ENCODE peak calls at places on chromosomes 5 and 9, in four cellular contexts. One of them, this sample, is unnamed.

GRCh38 chr5:149550267-149550582 is 1.0 kb downstream of the CSNK1A1 start:
- DNase-seq in GM12878: no peak
- DNase-seq in K562: peak; percentile 33
- DNase-seq in HepG2: no peak
- DNase-seq in this sample: peak; percentile 69

GRCh38 chr5:80149161-80149609 is 106.7 kb downstream of the SERINC5 start:
- DNase-seq in GM12878: no peak
- DNase-seq in K562: no peak
- DNase-seq in HepG2: no peak
- DNase-seq in this sample: no peak

GRCh38 chr9:73916016-73916673 is 581.0 kb upstream of the RORB start:
- DNase-seq in GM12878: no peak
- DNase-seq in K562: no peak
- DNase-seq in HepG2: peak; percentile 29
- DNase-seq in this sample: no peak

GRCh38 chr5:145687943-145688342 is 147.2 kb downstream of the PRELID2 start:
- DNase-seq in GM12878: no peak
- DNase-seq in K562: no peak
- DNase-seq in HepG2: no peak
- DNase-seq in this sample: no peak

GRCh38 chr5:119578937-119579336 is 50.4 kb upstream of the FAM170A start:
- DNase-seq in GM12878: no peak
- DNase-seq in K562: peak; percentile 44
- DNase-seq in HepG2: peak; percentile 63
- DNase-seq in this sample: peak; percentile 25

GRCh38 chr5:34012791-34013190 is 4.9 kb upstream of the AMACR start:
- DNase-seq in GM12878: no peak
- DNase-seq in K562: no peak
- DNase-seq in HepG2: no peak
- DNase-seq in this sample: peak; percentile 32

GRCh38 chr9:110623462-110624025 is 44.0 kb upstream of the SVEP1 start:
- DNase-seq in GM12878: peak; percentile 28
- DNase-seq in K562: peak; percentile 16
- DNase-seq in HepG2: peak; percentile 55
- DNase-seq in this sample: peak; percentile 75

GRCh38 chr9:91946196-91946595 is 3.8 kb downstream of the ROR2 start:
- DNase-seq in GM12878: no peak
- DNase-seq in K562: no peak
- DNase-seq in HepG2: no peak
- DNase-seq in this sample: no peak

GRCh38 chr5:56110646-56111403 is 116.1 kb upstream of the IL6ST start:
- DNase-seq in GM12878: no peak
- DNase-seq in K562: no peak
- DNase-seq in HepG2: no peak
- DNase-seq in this sample: no peak

GRCh38 chr9:127305450-127306226 is 41.1 kb downstream of the GARNL3 start:
- DNase-seq in GM12878: no peak
- DNase-seq in K562: no peak
- DNase-seq in HepG2: no peak
- DNase-seq in this sample: no peak

GRCh38 chr5:140312067-140312790 is 9.3 kb upstream of the PFDN1 start:
- DNase-seq in GM12878: no peak
- DNase-seq in K562: no peak
- DNase-seq in HepG2: no peak
- DNase-seq in this sample: peak; percentile 99

GRCh38 chr9:16824545-16825041 is 45.9 kb downstream of the BNC2 start:
- DNase-seq in GM12878: no peak
- DNase-seq in K562: no peak
- DNase-seq in HepG2: no peak
- DNase-seq in this sample: peak; percentile 24

GRCh38 chr5:124692324-124692723 is 54.1 kb downstream of the ZNF608 start:
- DNase-seq in GM12878: no peak
- DNase-seq in K562: no peak
- DNase-seq in HepG2: no peak
- DNase-seq in this sample: no peak

GRCh38 chr5:26231316-26231715 is 807.1 kb downstream of the CDH9 start:
- DNase-seq in GM12878: no peak
- DNase-seq in K562: no peak
- DNase-seq in HepG2: no peak
- DNase-seq in this sample: no peak

GRCh38 chr9:79256691-79257213 is 315.0 kb upstream of the TLE4 start:
- DNase-seq in GM12878: no peak
- DNase-seq in K562: no peak
- DNase-seq in HepG2: no peak
- DNase-seq in this sample: no peak

GRCh38 chr5:56195016-56195415 is 38.1 kb downstream of the ANKRD55 start:
- DNase-seq in GM12878: no peak
- DNase-seq in K562: no peak
- DNase-seq in HepG2: no peak
- DNase-seq in this sample: no peak

GRCh38 chr5:138029944-138030343 is 2.9 kb downstream of the FAM13B start:
- DNase-seq in GM12878: no peak
- DNase-seq in K562: no peak
- DNase-seq in HepG2: no peak
- DNase-seq in this sample: no peak

GRCh38 chr9:32525506-32525905 is 490 bp downstream of the RIGI start:
- DNase-seq in GM12878: peak; percentile 7
- DNase-seq in K562: no peak
- DNase-seq in HepG2: no peak
- DNase-seq in this sample: no peak

GRCh38 chr9:127116088-127116726 is 6.2 kb downstream of the ANGPTL2 start:
- DNase-seq in GM12878: no peak
- DNase-seq in K562: no peak
- DNase-seq in HepG2: no peak
- DNase-seq in this sample: no peak

GRCh38 chr5:150443242-150444075 is 6.1 kb downstream of the RPS14 start:
- DNase-seq in GM12878: no peak
- DNase-seq in K562: no peak
- DNase-seq in HepG2: no peak
- DNase-seq in this sample: no peak

GRCh38 chr9:94534901-94535300 is 20.0 kb upstream of the PCAT7 start:
- DNase-seq in GM12878: no peak
- DNase-seq in K562: no peak
- DNase-seq in HepG2: no peak
- DNase-seq in this sample: no peak

GRCh38 chr5:132790201-132790870 is 13.3 kb upstream of the SEPTIN8 start:
- DNase-seq in GM12878: no peak
- DNase-seq in K562: no peak
- DNase-seq in HepG2: no peak
- DNase-seq in this sample: no peak

GRCh38 chr9:111298831-111299603 is 31.0 kb downstream of the OR2K2 start:
- DNase-seq in GM12878: peak; percentile 37
- DNase-seq in K562: peak; percentile 38
- DNase-seq in HepG2: peak; percentile 22
- DNase-seq in this sample: peak; percentile 70

GRCh38 chr9:12759767-12760166 is 15.1 kb upstream of the LURAP1L start:
- DNase-seq in GM12878: no peak
- DNase-seq in K562: no peak
- DNase-seq in HepG2: no peak
- DNase-seq in this sample: no peak

GRCh38 chr9:93673271-93673843 is 97.0 kb downstream of the PHF2 start:
- DNase-seq in GM12878: no peak
- DNase-seq in K562: no peak
- DNase-seq in HepG2: no peak
- DNase-seq in this sample: no peak

GRCh38 chr5:160375166-160375565 is 4.7 kb upstream of the C1QTNF2 start:
- DNase-seq in GM12878: no peak
- DNase-seq in K562: no peak
- DNase-seq in HepG2: no peak
- DNase-seq in this sample: no peak

GRCh38 chr5:160366230-160366629 is 4.2 kb downstream of the C1QTNF2 start:
- DNase-seq in GM12878: no peak
- DNase-seq in K562: no peak
- DNase-seq in HepG2: no peak
- DNase-seq in this sample: no peak

GRCh38 chr5:160370713-160371034 is 248 bp upstream of the C1QTNF2 start:
- DNase-seq in GM12878: no peak
- DNase-seq in K562: no peak
- DNase-seq in HepG2: no peak
- DNase-seq in this sample: no peak

GRCh38 chr5:160367261-160367660 is 3.2 kb downstream of the C1QTNF2 start:
- DNase-seq in GM12878: no peak
- DNase-seq in K562: no peak
- DNase-seq in HepG2: no peak
- DNase-seq in this sample: no peak

GRCh38 chr5:160369990-160370712 is at the start of gene C1QTNF2:
- DNase-seq in GM12878: no peak
- DNase-seq in K562: peak; percentile 26
- DNase-seq in HepG2: no peak
- DNase-seq in this sample: peak; percentile 44
- TF ChIP-seq EZH2 in GM12878: no peak
- TF ChIP-seq EZH2 in K562: no peak
- TF ChIP-seq EZH2 in HepG2: peak; percentile 70
- TF ChIP-seq EZH2 in this sample: peak; percentile 81

DNA sequence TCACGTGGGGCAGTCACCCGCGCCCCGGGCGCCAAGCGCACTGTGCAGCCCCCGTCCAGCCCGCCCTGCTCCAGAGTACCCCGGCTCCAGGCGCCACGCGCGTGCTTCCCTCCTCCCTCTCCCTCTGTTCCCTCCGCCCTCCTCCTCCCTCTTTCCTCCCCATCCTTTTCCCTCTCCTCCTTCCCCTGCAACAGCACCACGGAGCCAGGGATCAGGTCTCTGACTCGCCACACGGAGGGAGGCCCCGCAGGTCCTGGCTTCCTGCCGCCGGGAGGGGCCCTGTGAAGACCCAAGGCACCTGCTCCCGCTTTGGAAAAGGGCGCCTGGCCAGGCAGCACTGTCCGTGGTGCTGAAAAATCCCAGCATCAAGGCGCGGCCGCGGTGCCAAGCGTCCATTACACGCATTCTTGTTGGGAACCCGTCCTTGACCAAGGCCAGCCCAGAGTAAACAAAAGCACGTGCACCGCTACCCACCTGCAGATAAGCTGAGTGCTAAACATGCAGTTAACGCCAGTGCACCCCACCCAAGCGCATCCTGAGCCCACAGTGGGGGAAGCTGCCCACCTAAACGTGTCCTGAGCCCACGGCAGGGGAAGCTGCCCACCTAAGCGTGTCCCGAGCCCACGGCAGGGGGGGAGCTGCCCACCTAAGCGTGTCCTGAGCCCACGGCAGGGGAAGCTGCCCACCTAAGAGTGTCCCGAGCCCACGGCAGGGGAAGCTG is 21.7 kb downstream of the SLC6A18 start:
- DNase-seq in GM12878: no peak
- DNase-seq in K562: peak; percentile 78
- DNase-seq in HepG2: peak; percentile 45
- DNase-seq in this sample: peak; percentile 24
- TF ChIP-seq MYC in GM12878: no peak
- TF ChIP-seq MYC in K562: no peak
- TF ChIP-seq MYC in HepG2: peak; percentile 73
- TF ChIP-seq MYC in this sample: no peak

GRCh38 chr5:61489574-61489973 is 157.5 kb downstream of the ZSWIM6 start:
- DNase-seq in GM12878: no peak
- DNase-seq in K562: no peak
- DNase-seq in HepG2: no peak
- DNase-seq in this sample: no peak

GRCh38 chr5:61482980-61483379 is 150.9 kb downstream of the ZSWIM6 start:
- DNase-seq in GM12878: no peak
- DNase-seq in K562: no peak
- DNase-seq in HepG2: no peak
- DNase-seq in this sample: no peak

GRCh38 chr5:61486476-61486875 is 154.4 kb downstream of the ZSWIM6 start:
- DNase-seq in GM12878: no peak
- DNase-seq in K562: no peak
- DNase-seq in HepG2: no peak
- DNase-seq in this sample: no peak
- TF ChIP-seq EZH2 in GM12878: no peak
- TF ChIP-seq EZH2 in K562: no peak
- TF ChIP-seq EZH2 in HepG2: no peak
- TF ChIP-seq EZH2 in this sample: no peak

DNA sequence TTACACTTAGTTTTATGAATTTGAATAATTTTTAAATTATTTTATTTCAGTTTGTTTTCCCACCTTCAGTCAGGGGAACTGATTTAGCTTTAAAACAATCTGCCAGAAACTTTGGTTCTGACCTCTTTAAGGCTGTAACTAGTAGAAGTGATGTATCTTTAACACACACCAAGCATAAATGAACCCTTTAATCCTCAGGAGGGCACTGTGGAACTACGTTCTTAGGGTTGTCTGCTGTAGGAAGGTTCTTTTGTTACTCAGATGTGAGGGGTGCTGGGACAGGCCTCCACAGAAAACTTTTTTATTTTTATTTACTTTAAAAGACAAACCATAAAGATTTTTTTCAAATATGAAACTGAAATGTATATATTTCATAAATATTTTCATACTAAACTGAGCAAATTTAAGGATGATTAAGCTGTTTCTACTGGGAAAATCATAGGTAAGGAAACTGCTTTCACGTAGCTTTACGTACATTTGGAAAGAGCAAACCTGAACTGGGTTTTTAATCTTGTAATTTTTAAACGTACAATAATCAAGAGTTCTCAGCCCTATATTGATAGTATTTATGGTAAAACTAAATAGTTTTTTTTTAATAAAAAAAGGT is 5.3 kb downstream of the KLF4 start:
- DNase-seq in GM12878: peak; percentile 7
- DNase-seq in K562: peak; percentile 27
- DNase-seq in HepG2: peak; percentile 68
- DNase-seq in this sample: peak; percentile 84
- TF ChIP-seq MYC in GM12878: no peak
- TF ChIP-seq MYC in K562: no peak
- TF ChIP-seq MYC in HepG2: no peak
- TF ChIP-seq MYC in this sample: no peak

DNA sequence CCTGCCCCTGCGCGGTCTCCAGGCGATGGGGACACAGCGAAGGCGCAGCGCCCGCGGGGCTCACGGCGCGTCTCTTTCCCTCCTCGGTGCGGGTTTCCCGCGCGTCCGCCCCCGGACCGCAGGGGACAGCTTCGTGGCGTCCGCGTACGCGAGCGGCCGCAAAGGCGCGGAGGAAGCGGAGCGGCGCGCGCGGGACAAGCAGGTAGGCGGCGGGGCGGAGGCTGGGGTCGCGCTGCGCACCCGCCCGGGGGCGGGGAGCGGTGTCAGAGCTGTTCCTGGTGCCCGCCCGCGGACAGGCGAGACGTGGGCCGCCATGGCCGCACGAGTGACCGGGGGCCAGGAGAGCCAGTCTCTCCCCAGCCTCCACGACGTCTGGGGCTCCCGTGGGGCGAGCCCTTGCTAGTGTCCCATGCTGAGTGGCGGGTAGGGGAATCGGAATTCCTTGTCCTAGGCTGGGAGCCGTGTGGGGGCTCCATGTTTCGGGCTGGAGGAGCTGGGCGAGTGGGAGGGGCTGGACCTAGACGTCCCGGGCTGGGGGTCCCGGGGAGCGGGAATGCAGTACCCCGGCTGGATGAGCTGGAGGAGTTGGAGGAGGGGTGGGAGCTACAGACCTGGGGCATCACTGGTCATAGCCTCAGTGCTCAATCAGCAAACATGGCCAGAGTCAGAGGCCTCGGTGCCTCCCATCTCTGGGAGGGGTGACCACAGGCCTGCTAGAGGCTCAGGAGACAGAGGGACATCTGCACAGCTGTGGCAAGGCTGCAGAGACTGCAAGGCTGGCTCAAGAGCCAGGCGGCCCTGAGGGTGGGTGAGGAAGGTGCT is 968 bp downstream of the NKD2 start:
- DNase-seq in GM12878: no peak
- DNase-seq in K562: peak; percentile 33
- DNase-seq in HepG2: no peak
- DNase-seq in this sample: no peak
- TF ChIP-seq EZH2 in GM12878: no peak
- TF ChIP-seq EZH2 in K562: no peak
- TF ChIP-seq EZH2 in HepG2: no peak
- TF ChIP-seq EZH2 in this sample: peak; percentile 94

GRCh38 chr5:94072116-94072515 is 330.7 kb upstream of the POU5F2 start:
- DNase-seq in GM12878: no peak
- DNase-seq in K562: no peak
- DNase-seq in HepG2: no peak
- DNase-seq in this sample: no peak
- TF ChIP-seq MYC in GM12878: no peak
- TF ChIP-seq MYC in K562: no peak
- TF ChIP-seq MYC in HepG2: no peak
- TF ChIP-seq MYC in this sample: no peak

This sample was measured in endothelial cell of umbilical vein.